ENCODE peak calls at places on chromosomes 12 and 14, in six cellular contexts. V is IMR-90, D is mesenchymal stem cell, X is neuronal stem cell, R is H1, S is H9. Q is an unnamed sample.

GRCh38 chr12:78530065-78530765 is 334.4 kb upstream of the SYT1 start:
- DNase-seq in S (peak; percentile 33), X (peak; percentile 29), R (no peak), D (peak; percentile 54), V (peak; percentile 38), Q (peak; percentile 23)

GRCh38 chr12:90399317-90399716 is 555.7 kb downstream of the CCER1 start:
- DNase-seq in D (peak; percentile 63), S (no peak), X (no peak), R (no peak), V (no peak), Q (no peak)

GRCh38 chr14:50773632-50774541 is 57.1 kb downstream of the NIN start:
- DNase-seq in S (peak; percentile 72), X (peak; percentile 55), V (peak; percentile 50), R (peak; percentile 38), D (peak; percentile 61), Q (peak; percentile 7)

GRCh38 chr12:91618281-91618680 is 435.7 kb upstream of the DCN start:
- DNase-seq in R (no peak), D (no peak), V (no peak), X (no peak), S (no peak), Q (no peak)

GRCh38 chr12:107134558-107134957 is 41.2 kb upstream of the CRY1 start:
- DNase-seq in S (peak; percentile 84), V (no peak), R (peak; percentile 47), X (no peak), D (no peak), Q (no peak)

GRCh38 chr12:5969974-5970690 is 25.1 kb upstream of the ANO2 start:
- DNase-seq in X (no peak), S (peak; percentile 34), V (no peak), R (no peak), D (no peak), Q (no peak)

GRCh38 chr12:104669851-104670337 is 213.1 kb downstream of the CHST11 start:
- DNase-seq in S (no peak), D (peak; percentile 63), X (no peak), V (peak; percentile 35), R (no peak), Q (no peak)

GRCh38 chr12:61574339-61574738 is 685.9 kb upstream of the USP15 start:
- DNase-seq in S (no peak), R (no peak), X (no peak), V (no peak), D (no peak), Q (no peak)

GRCh38 chr14:51398898-51399297 is 158.9 kb downstream of the TMX1 start:
- DNase-seq in D (peak; percentile 82), X (no peak), R (no peak), V (peak; percentile 97), S (no peak), Q (no peak)

GRCh38 chr12:132121283-132121682 is 22.8 kb downstream of the DDX51 start:
- DNase-seq in S (no peak), D (no peak), V (no peak), X (no peak), R (no peak), Q (no peak)

GRCh38 chr12:121982950-121983349 is 38.7 kb upstream of the BCL7A start:
- DNase-seq in V (no peak), R (no peak), S (no peak), D (no peak), X (no peak), Q (no peak)

GRCh38 chr14:68937790-68938514 is 41.1 kb downstream of the ACTN1 start:
- DNase-seq in R (no peak), D (no peak), X (no peak), S (peak; percentile 74), V (no peak), Q (no peak)

GRCh38 chr14:101927859-101928258 is 36.5 kb upstream of the DYNC1H1 start:
- DNase-seq in R (no peak), V (peak; percentile 98), S (no peak), D (peak; percentile 87), X (no peak), Q (peak; percentile 46)

DNA sequence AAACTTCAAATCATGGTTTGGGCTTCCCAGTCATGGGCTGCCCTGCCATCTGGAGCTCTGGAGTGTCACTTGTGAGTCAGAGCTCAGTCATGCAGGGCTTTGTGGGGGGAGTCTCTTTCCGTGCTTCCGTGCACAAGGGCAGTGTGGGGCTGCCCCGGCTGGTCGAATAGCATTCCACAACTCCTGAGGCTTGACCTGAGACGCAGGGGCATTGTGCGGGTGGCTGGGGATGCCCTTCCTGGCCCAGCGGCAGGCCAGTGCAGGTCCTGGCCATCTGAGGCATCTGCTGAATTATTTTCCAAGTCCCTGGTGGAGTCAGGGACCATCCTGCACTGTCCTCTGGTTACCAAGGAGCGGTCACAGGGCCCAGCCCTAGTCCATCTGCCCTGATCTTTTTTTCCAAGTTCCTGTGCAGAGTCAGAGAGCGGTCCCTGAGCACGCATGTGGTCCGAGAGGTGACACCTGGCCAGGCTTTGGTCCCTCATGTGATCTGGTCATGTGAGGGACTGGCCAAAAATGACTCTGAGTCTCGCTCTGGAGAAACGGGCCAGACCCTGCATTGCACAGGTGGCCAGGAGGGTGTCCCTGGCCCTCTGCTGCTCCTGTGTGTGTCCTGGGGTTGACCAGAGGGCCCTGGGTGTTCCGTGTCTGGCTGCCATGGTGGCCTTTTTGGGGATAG is 167.0 kb upstream of the ALG10B start:
- DNase-seq in S (no peak), V (no peak), X (no peak), D (no peak), R (no peak), Q (peak; percentile 97)
- H3K18ac ChIP-seq in S (no peak overlapping the region), V (no peak overlapping the region), X (no peak overlapping the region), D (no peak overlapping the region), R (no peak overlapping the region), Q (no peak overlapping the region)

GRCh38 chr14:35783699-35784098 is 25.4 kb downstream of the RALGAPA1 start:
- DNase-seq in R (no peak), V (no peak), S (no peak), D (no peak), X (no peak), Q (no peak)

GRCh38 chr14:35789651-35790050 is 19.4 kb downstream of the RALGAPA1 start:
- DNase-seq in D (no peak), V (peak; percentile 68), R (no peak), S (no peak), X (no peak), Q (no peak)

GRCh38 chr14:35786856-35787255 is 22.2 kb downstream of the RALGAPA1 start:
- DNase-seq in V (no peak), R (no peak), D (no peak), X (no peak), S (no peak), Q (no peak)
- H3K14ac ChIP-seq in V (no peak overlapping the region), R (no peak overlapping the region), D (no peak overlapping the region), X (no peak overlapping the region), S (no peak overlapping the region), Q (no peak overlapping the region)

DNA sequence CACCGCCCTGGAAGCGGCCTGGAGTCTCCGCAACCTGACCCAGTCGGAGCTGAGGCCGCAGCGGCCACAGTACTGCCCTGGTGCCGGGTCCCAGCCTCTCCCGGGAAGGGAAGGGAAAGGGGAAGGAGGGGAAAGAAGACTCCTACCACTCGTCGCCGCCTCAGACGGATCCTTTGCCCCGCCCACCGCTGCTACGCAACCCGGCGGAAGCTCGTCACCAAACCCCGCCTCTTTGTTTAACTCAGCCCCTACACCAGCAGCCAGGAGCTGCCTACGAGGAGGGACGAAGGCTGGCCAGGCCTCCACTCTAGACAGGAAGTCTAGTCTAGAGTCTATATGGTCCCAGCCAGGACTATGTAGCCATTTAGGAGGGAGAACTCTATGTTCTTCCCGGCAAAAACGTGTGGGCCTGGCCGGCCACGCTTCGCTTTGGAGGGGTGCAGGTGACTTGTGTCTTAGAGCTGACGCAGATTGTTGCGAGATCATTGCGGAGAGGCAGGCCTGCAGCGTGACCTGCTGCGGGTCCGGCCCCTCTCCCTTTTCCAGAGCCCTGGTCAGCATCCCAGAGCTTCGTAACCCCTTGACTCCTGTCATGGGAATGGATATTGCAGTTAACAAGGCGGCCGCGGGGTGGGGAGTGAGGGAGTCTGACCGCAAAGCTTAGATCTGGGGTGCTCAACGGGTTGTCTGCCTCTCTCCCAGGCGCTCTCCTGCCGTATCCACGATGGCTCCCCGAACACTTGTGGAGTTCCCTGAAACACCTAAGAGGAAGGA is at the start of gene RNF41:
- DNase-seq in V (peak; percentile 97), X (peak; percentile 95), D (peak; percentile 99), S (peak; percentile 99), R (peak; percentile 89), Q (peak; percentile 99)
- H3K18ac ChIP-seq in V (peak within 1 kb of the TSS; percentile 88), X (peak within 1 kb of the TSS; percentile 92), D (peak within 1 kb of the TSS; percentile 98), S (peak within 1 kb of the TSS; percentile 72), R (peak within 1 kb of the TSS; percentile 94), Q (peak within 1 kb of the TSS; percentile 95)

GRCh38 chr12:57031789-57032188 is 15.5 kb upstream of the TAC3 start:
- DNase-seq in R (no peak), V (no peak), D (no peak), X (no peak), S (no peak), Q (no peak)

GRCh38 chr12:57031228-57031670 is 14.9 kb upstream of the TAC3 start:
- DNase-seq in V (no peak), X (no peak), D (no peak), R (no peak), S (no peak), Q (no peak)

GRCh38 chr12:57027805-57028153 is 11.4 kb upstream of the TAC3 start:
- DNase-seq in D (no peak), V (no peak), X (no peak), R (no peak), S (no peak), Q (no peak)

GRCh38 chr12:57037264-57037663 is 12.7 kb downstream of the MYO1A start:
- DNase-seq in V (no peak), D (no peak), X (no peak), R (no peak), S (peak; percentile 20), Q (no peak)

DNA sequence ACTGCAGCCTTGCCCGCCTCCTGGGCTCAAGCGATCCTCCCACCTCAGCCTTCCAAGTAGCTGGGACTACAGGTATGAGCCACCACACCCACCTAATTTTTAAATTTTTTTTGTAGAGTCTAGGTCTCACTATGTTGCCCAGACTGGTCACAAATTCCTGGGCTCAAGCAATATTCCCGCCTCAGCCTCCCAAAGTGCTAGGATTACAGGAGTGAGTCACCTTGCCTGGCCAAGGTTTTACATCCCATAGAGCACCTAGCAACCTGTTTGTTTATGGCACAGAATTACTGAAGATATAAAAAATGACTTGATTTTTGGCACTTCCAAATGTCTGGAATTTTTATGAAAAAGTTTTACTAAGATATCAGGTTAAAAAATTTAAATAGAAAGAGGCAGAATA is 16.5 kb downstream of the MYO1A start:
- DNase-seq in V (no peak), R (no peak), S (no peak), X (no peak), D (no peak), Q (no peak)
- H3K14ac ChIP-seq in V (no peak overlapping the region), R (no peak overlapping the region), S (no peak overlapping the region), X (no peak overlapping the region), D (no peak overlapping the region), Q (no peak overlapping the region)

DNA sequence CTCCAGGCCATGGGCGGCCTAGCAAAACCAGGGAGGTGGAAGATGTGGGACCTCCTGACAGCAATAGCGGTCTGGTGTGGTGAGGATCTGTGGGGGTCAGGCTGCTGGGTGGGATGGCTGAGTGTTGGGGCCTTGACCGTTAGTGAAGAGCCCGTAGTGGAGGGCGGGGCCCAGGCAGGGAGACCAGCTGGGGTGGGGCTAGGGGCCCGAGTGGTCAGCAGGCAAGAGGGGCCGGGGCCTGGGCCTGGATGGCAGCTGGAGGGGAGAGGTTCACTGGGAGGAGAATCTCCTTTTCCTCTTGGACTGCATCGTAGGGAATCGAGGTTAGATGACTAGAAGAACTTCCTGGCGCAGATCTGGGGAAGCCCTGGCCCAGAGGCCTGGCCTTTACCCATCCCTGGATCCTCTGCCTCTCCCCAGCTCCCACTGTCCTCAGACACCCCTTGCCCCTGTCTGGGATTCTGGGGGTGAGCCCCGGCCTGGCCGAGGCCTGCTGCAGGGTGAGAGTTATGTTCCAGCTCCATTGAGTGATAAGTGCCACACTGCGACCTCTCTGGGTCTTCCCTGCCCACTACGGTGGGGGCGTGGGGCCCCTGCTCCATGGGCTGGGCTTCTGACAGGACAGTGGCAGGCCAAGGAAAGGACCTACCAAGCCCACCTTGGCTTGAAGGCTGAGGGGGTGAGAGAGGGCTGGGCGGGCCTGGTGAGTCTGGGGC is 47.1 kb downstream of the KRT80 start:
- DNase-seq in X (no peak), V (no peak), S (peak; percentile 36), R (no peak), D (no peak), Q (no peak)
- H3K18ac ChIP-seq in X (peak overlapping the region; percentile 98), V (peak overlapping the region; percentile 64), S (no peak overlapping the region), R (no peak overlapping the region), D (peak overlapping the region; percentile 34), Q (peak overlapping the region; percentile 77)